ENCODE peak calls at places on chromosomes 1 and 21, in four cellular contexts. J, G, H and X are unnamed samples.

GRCh38 chr1:114112775-114113174 is 40.9 kb downstream of the SYT6 start:
- DNase-seq in J (no peak), G (no peak), H (no peak), X (no peak)

GRCh38 chr1:96519851-96520281 is 201.7 kb upstream of the PTBP2 start:
- DNase-seq in J (no peak), G (no peak), H (no peak), X (no peak)

GRCh38 chr1:12132078-12132477 is 34.7 kb upstream of the TNFRSF1B start:
- DNase-seq in J (no peak), G (no peak), H (no peak), X (no peak)

GRCh38 chr1:154220970-154221814 is 437 bp downstream of the UBAP2L start:
- DNase-seq in J (peak; percentile 54), G (peak; percentile 59), H (peak; percentile 60), X (peak; percentile 68)

GRCh38 chr1:40783001-40783905 is at the start of gene KCNQ4:
- DNase-seq in J (no peak), G (peak; percentile 73), H (no peak), X (peak; percentile 45)

GRCh38 chr21:22575165-22575584 is 1577.0 kb downstream of the NCAM2 start:
- DNase-seq in J (no peak), G (no peak), H (no peak), X (peak; percentile 50)

GRCh38 chr1:151513626-151514101 is 2.5 kb downstream of the CGN start:
- DNase-seq in J (no peak), G (peak; percentile 94), H (no peak), X (no peak)

GRCh38 chr1:243945727-243946126 is 95.7 kb upstream of the AKT3 start:
- DNase-seq in J (no peak), G (no peak), H (no peak), X (no peak)

GRCh38 chr1:230186874-230187273 is 119.8 kb downstream of the GALNT2 start:
- DNase-seq in J (no peak), G (no peak), H (no peak), X (no peak)

GRCh38 chr1:230187290-230187689 is 120.3 kb downstream of the GALNT2 start:
- DNase-seq in J (no peak), G (no peak), H (no peak), X (no peak)

GRCh38 chr1:230189276-230190183 is 122.5 kb downstream of the GALNT2 start:
- DNase-seq in J (no peak), G (no peak), H (no peak), X (no peak)

GRCh38 chr1:230191079-230191478 is 124.0 kb downstream of the GALNT2 start:
- DNase-seq in J (peak; percentile 93), G (peak; percentile 46), H (no peak), X (no peak)

GRCh38 chr1:230188826-230189225 is 121.8 kb downstream of the GALNT2 start:
- DNase-seq in J (no peak), G (no peak), H (no peak), X (no peak)
- H3K4me3 ChIP-seq in J (no peak overlapping the region), G (no peak overlapping the region), H (no peak overlapping the region), X (no peak overlapping the region)

DNA sequence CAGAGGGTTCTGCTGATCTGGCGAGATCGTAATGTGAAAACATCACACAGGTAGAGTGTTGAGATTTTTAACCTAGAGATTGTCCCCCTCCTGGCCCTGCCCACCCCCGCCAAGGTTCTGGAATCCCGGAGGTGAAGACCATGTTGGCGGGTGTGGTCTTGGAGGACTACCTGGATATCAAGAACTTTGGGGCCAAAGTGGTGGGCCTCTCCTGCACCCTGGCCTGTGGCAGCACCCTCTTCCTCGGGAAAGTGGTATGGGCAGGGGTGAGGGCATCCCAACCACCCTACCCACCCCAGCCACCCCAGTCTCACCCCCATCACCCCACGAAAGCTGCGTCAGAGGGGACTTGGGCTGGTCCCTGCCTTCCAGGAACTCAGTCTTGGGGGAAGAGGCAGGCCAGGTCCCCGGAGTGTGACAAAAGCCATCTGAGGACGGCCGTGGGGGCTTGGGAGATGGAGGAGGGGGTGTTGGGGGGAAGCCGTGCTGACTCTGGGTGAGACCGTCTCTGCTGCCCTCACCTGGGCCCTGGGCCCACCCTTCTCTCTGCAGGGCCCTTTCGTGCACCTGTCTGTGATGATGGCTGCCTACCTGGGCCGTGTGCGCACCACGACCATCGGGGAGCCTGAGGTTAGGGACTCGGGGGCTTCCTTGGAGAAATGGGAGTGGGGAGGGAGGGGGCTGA is 4.4 kb downstream of the CLCNKB start:
- DNase-seq in J (no peak), G (no peak), H (no peak), X (no peak)
- H3K4me3 ChIP-seq in J (no peak overlapping the region), G (no peak overlapping the region), H (no peak overlapping the region), X (no peak overlapping the region)

GRCh38 chr1:17425806-17426205 is 13.7 kb downstream of the RCC2 start:
- DNase-seq in J (no peak), G (no peak), H (no peak), X (no peak)
- H3K4me3 ChIP-seq in J (no peak overlapping the region), G (no peak overlapping the region), H (no peak overlapping the region), X (no peak overlapping the region)

DNA sequence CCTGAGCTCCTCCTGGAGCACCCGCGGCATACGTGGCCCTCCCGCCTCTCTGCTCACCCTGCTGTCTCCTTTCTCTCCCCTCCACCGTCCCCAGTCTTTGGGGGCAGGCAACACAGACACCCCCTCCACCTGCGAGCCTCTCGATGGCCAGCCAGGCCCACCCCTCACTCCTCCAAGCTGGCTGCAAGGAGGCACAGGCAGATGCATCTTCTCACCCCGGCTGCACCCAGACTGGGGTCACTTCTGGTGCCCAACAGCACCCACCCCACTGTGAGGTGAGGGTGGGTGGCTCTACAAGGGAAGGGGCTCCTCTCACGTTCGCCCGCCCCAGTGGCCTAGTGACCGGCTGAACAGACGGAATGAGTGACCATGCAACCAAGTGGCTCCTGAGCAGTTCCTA is 108.0 kb upstream of the ARHGEF16 start:
- DNase-seq in J (no peak), G (no peak), H (no peak), X (no peak)
- H3K4me3 ChIP-seq in J (no peak overlapping the region), G (no peak overlapping the region), H (no peak overlapping the region), X (no peak overlapping the region)

DNA sequence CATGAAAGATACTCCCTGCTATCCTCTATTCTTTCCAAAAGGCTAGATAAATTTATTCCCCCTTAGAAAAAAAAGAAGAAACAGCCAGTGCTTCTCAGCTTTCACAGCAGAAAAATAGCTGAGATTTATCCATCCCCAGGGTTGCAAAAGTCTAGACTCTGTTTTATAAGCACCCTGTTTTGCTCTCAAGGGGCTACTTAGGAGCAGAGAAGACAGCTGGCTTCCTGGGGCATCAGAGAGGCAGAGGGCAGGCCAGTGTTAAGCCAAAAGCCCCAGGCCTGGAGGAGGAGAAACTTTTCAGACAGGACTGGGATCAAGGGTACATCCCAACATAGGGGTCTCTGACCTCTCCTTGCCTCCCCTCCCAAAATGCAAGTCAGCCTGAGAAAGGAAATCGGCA is 3.9 kb downstream of the LAMB3 start:
- DNase-seq in J (no peak), G (no peak), H (no peak), X (no peak)
- H3K4me3 ChIP-seq in J (no peak overlapping the region), G (no peak overlapping the region), H (no peak overlapping the region), X (no peak overlapping the region)

GRCh38 chr1:229812693-229813092 is 186.6 kb downstream of the URB2 start:
- DNase-seq in J (no peak), G (no peak), H (no peak), X (no peak)

GRCh38 chr1:229810140-229810539 is 184.1 kb downstream of the URB2 start:
- DNase-seq in J (no peak), G (no peak), H (no peak), X (no peak)

GRCh38 chr1:229803601-229804217 is 177.7 kb downstream of the URB2 start:
- DNase-seq in J (no peak), G (peak; percentile 35), H (no peak), X (no peak)

GRCh38 chr1:229812148-229812547 is 186.1 kb downstream of the URB2 start:
- DNase-seq in J (no peak), G (no peak), H (no peak), X (no peak)

GRCh38 chr1:229808272-229808671 is 182.2 kb downstream of the URB2 start:
- DNase-seq in J (no peak), G (no peak), H (no peak), X (no peak)
- H3K4me3 ChIP-seq in J (no peak overlapping the region), G (no peak overlapping the region), H (no peak overlapping the region), X (no peak overlapping the region)

GRCh38 chr1:23529146-23530088 is 1.6 kb downstream of the E2F2 start:
- DNase-seq in J (no peak), G (peak; percentile 76), H (no peak), X (no peak)
- H3K4me3 ChIP-seq in J (no peak overlapping the region), G (peak overlapping the region; percentile 63), H (peak overlapping the region; percentile 52), X (peak overlapping the region; percentile 64)

DNA sequence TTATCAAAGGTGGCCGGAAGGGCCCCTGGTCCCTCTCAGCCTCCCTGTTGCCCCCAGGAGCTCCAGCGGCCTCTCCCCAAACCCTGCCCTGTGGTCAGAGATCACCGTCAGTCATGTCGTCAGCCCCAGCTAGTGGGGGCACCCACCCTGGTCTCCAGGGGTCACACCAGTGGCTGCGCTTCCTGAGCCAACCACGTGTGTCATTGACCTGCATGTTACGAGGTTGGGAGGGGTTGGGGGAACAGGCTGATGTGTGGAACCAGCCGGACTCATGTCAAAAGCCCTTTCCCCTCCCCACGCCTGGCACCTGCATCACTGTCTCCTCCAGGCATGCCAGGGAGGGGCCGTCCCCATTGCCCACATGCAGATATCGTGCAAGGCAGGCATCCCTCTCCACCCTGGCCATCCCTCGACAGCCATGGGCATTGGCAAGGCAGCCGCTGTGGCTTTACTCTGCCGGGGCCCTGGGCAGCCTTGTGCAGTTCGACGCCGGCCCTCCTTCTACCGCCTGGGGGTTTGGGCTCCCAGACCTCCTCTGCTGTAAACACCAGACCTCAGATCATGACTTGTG is 128.7 kb downstream of the CRYAA start:
- DNase-seq in J (no peak), G (no peak), H (no peak), X (no peak)
- H3K4me3 ChIP-seq in J (no peak overlapping the region), G (no peak overlapping the region), H (no peak overlapping the region), X (no peak overlapping the region)

GRCh38 chr21:29540289-29540688 is 241.6 kb downstream of the BACH1 start:
- DNase-seq in J (no peak), G (no peak), H (no peak), X (no peak)

GRCh38 chr21:29547998-29548397 is 249.3 kb downstream of the BACH1 start:
- DNase-seq in J (no peak), G (no peak), H (no peak), X (no peak)

GRCh38 chr21:29549614-29550013 is 250.9 kb downstream of the BACH1 start:
- DNase-seq in J (no peak), G (no peak), H (no peak), X (no peak)

GRCh38 chr21:29546071-29546470 is 247.3 kb downstream of the BACH1 start:
- DNase-seq in J (peak; percentile 4), G (no peak), H (no peak), X (no peak)
- H3K4me3 ChIP-seq in J (no peak overlapping the region), G (no peak overlapping the region), H (no peak overlapping the region), X (no peak overlapping the region)